ENCODE peak calls at places on chromosome 1, in seven cellular contexts. W, T, L, B, I, Y and P are unnamed samples.

GRCh38 chr1:226429051-226429461 is 21.2 kb upstream of the PARP1 start:
- DNase-seq in W (no peak), Y (no peak), T (no peak), B (no peak), L (no peak), I (no peak), P (no peak)

GRCh38 chr1:36872126-36872754 is 162.1 kb downstream of the GRIK3 start:
- DNase-seq in I (no peak), B (no peak), Y (no peak), L (no peak), T (no peak), W (no peak), P (no peak)

GRCh38 chr1:10916311-10916710 is 96.1 kb upstream of the TARDBP start:
- DNase-seq in L (no peak), T (no peak), B (no peak), W (no peak), I (no peak), Y (no peak), P (no peak)

GRCh38 chr1:235883261-235883927 is 16.7 kb upstream of the LYST start:
- DNase-seq in L (no peak), Y (no peak), B (no peak), I (no peak), T (no peak), W (peak; percentile 46), P (peak; percentile 76)

GRCh38 chr1:32872189-32872898 is 1.6 kb upstream of the FNDC5 start:
- DNase-seq in B (peak; percentile 98), T (no peak), L (peak; percentile 75), W (peak; percentile 89), Y (peak; percentile 52), I (peak; percentile 93), P (no peak)

GRCh38 chr1:99645199-99645598 is 714 bp upstream of the PALMD start:
- DNase-seq in T (no peak), W (no peak), I (no peak), Y (peak; percentile 76), B (no peak), L (no peak), P (no peak)

GRCh38 chr1:77889671-77890070 is 1.2 kb downstream of the NEXN start:
- DNase-seq in L (no peak), Y (no peak), B (no peak), T (no peak), W (no peak), I (no peak), P (no peak)

GRCh38 chr1:243549791-243550190 is 293.9 kb downstream of the SDCCAG8 start:
- DNase-seq in I (no peak), T (no peak), L (no peak), B (no peak), Y (no peak), W (no peak), P (no peak)

GRCh38 chr1:171257207-171258052 is 9.1 kb downstream of the FMO1 start:
- DNase-seq in Y (no peak), L (no peak), B (no peak), I (no peak), T (no peak), W (peak; percentile 49), P (no peak)

GRCh38 chr1:241639653-241640148 is 468 bp downstream of the CHML start:
- DNase-seq in I (no peak), B (peak; percentile 69), L (peak; percentile 68), Y (peak; percentile 38), T (no peak), W (peak; percentile 78), P (no peak)

GRCh38 chr1:115164940-115165718 is 75.8 kb upstream of the TSPAN2 start:
- DNase-seq in B (no peak), W (no peak), T (no peak), Y (no peak), I (no peak), L (no peak), P (no peak)

GRCh38 chr1:115168026-115168425 is 78.7 kb upstream of the TSPAN2 start:
- DNase-seq in T (no peak), Y (no peak), I (no peak), L (no peak), B (no peak), W (no peak), P (no peak)

GRCh38 chr1:115165776-115166175 is 76.5 kb upstream of the TSPAN2 start:
- DNase-seq in B (no peak), W (no peak), Y (no peak), T (no peak), L (no peak), I (no peak), P (no peak)

GRCh38 chr1:115164484-115164883 is 75.2 kb upstream of the TSPAN2 start:
- DNase-seq in T (no peak), L (no peak), Y (no peak), W (no peak), I (no peak), B (no peak), P (no peak)

DNA sequence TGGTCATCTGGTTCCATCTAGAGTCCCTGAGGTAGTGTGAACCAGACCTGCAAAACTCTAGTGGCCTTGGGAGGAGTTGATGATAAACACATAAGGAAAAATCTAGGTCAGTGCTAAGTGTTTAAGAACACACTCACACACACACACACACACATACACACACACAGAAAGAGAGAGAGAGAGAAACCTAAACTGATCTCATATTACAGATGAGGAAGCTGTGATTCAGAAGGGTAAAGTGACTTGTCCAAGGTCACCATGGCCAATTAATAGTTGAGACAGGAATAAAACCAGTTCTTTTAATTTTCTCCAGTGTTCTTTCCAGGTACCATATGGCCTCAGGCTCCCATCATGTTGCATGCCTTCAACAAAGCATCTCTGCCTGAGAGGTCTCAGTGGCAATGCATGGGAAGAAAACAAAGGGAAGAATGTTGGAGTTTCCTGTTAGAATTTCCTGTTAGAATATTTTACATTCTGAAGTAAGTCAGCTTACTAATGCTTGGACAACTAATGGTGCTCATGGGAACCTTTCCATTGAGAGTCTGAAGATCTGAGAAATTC is 77.3 kb upstream of the TSPAN2 start:
- DNase-seq in T (no peak), Y (no peak), I (peak; percentile 42), L (no peak), B (no peak), W (no peak), P (no peak)
- TF ChIP-seq YY1 in T (no peak), Y (no peak), I (no peak), L (no peak), B (no peak), W (no peak), P (no peak)

GRCh38 chr1:172533511-172534116 is 664 bp downstream of the SUCO start:
- DNase-seq in W (peak; percentile 44), L (peak; percentile 63), I (peak; percentile 32), T (no peak), Y (peak; percentile 10), B (no peak), P (no peak)
- TF ChIP-seq YY1 in W (no peak), L (no peak), I (no peak), T (no peak), Y (no peak), B (no peak), P (no peak)

GRCh38 chr1:995665-996633 is 3.9 kb downstream of the HES4 start:
- DNase-seq in Y (peak; percentile 86), L (peak; percentile 16), B (no peak), T (no peak), I (no peak), W (peak; percentile 52), P (no peak)
- TF ChIP-seq YY1 in Y (no peak), L (no peak), B (no peak), T (no peak), I (no peak), W (no peak), P (no peak)

GRCh38 chr1:59150537-59151386 is 146.1 kb upstream of the FGGY start:
- DNase-seq in B (no peak), L (no peak), Y (peak; percentile 44), I (no peak), T (peak; percentile 56), W (peak; percentile 59), P (peak; percentile 61)
- TF ChIP-seq YY1 in B (no peak), L (no peak), Y (no peak), I (no peak), T (peak; percentile 13), W (peak; percentile 41), P (no peak)

GRCh38 chr1:68409426-68409825 is 40.3 kb downstream of the RPE65 start:
- DNase-seq in T (no peak), Y (no peak), W (no peak), B (no peak), I (no peak), L (no peak), P (no peak)
- TF ChIP-seq YY1 in T (no peak), Y (no peak), W (no peak), B (no peak), I (no peak), L (no peak), P (no peak)

DNA sequence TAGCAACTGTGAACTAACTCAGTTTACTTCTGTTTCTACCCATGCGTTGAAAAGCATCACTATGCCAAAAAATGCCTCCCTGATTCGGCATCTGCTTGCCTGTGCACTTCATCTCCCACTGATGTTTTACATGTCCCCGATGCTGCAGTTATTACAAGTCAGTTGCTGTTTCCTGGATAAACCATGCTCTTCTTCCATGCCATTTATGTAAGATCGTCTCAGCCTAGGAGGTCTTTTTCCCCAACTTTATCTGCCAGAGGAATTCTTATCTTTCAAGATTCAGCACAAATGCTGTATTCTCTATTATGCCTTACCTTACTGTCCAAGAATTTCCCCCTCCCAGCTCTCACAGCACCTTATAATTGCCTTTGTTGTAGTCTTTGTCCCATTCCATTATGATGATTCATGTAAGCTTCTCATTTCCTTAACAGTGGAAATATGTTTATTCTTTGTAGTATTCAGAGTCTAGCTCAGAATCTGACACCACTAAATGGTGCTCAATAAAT is 30.0 kb downstream of the PRKACB start:
- DNase-seq in Y (peak; percentile 16), W (no peak), L (no peak), T (peak; percentile 94), B (no peak), I (peak; percentile 13), P (no peak)
- TF ChIP-seq YY1 in Y (no peak), W (no peak), L (no peak), T (peak; percentile 33), B (no peak), I (no peak), P (no peak)